ENCODE peak calls at places on chromosomes 1 and 21, in seven cellular contexts. P, J, A, Q, S, N and K are unnamed samples.

GRCh38 chr1:243926803-243927245 is 76.8 kb upstream of the AKT3 start:
- DNase-seq in A (peak), S (peak), Q (no peak), N (no peak), P (no peak), J (no peak), K (peak)

GRCh38 chr1:240804475-240804874 is 192.5 kb upstream of the GREM2 start:
- DNase-seq in A (no peak), P (no peak), N (no peak), S (peak), J (no peak), Q (no peak), K (peak)

GRCh38 chr1:24929876-24930702 is at the start of gene RUNX3:
- DNase-seq in S (no peak), P (peak), N (peak), A (no peak), Q (peak), J (no peak), K (peak)

GRCh38 chr1:40315795-40316594 is 1.1 kb downstream of the COL9A2 start:
- DNase-seq in J (no peak), A (no peak), P (no peak), S (no peak), Q (peak), N (peak), K (no peak)

GRCh38 chr1:3564921-3565831 is 46.1 kb downstream of the MEGF6 start:
- DNase-seq in Q (no peak), P (no peak), N (peak), J (peak), S (peak), A (peak), K (no peak)

GRCh38 chr1:104702731-104703130 is 953.0 kb downstream of the AMY1C start:
- DNase-seq in A (no peak), Q (no peak), N (no peak), S (no peak), P (no peak), J (no peak), K (no peak)

GRCh38 chr1:74504125-74505065 is 8.0 kb downstream of the LRRC53 start:
- DNase-seq in S (peak), P (no peak), N (peak), J (peak), Q (peak), A (peak), K (peak)

GRCh38 chr1:44832068-44832700 is 10.9 kb downstream of the PTCH2 start:
- DNase-seq in N (no peak), S (no peak), P (no peak), A (no peak), Q (no peak), J (no peak), K (no peak)

GRCh38 chr1:229537894-229538293 is 20.6 kb downstream of the ABCB10 start:
- DNase-seq in A (no peak), Q (no peak), P (no peak), J (no peak), N (no peak), S (no peak), K (no peak)

GRCh38 chr1:186323865-186324264 is 51.2 kb downstream of the TPR start:
- DNase-seq in Q (no peak), S (no peak), J (no peak), A (no peak), N (no peak), P (no peak), K (no peak)

GRCh38 chr1:1212780-1213152 is 1.2 kb downstream of the TNFRSF4 start:
- DNase-seq in N (peak), J (no peak), P (peak), Q (no peak), S (peak), A (no peak), K (no peak)

GRCh38 chr1:155859881-155860841 is 794 bp downstream of the SYT11 start:
- DNase-seq in A (peak), N (peak), J (peak), Q (peak), S (peak), P (peak), K (peak)

GRCh38 chr1:89608627-89609338 is 24.1 kb upstream of the LRRC8C start:
- DNase-seq in J (no peak), N (no peak), Q (no peak), A (no peak), P (no peak), S (no peak), K (no peak)

GRCh38 chr1:9833632-9834031 is 9.9 kb upstream of the CLSTN1 start:
- DNase-seq in Q (no peak), N (no peak), A (no peak), P (no peak), S (no peak), J (no peak), K (no peak)

GRCh38 chr21:43306391-43306790 is 120.5 kb downstream of the SIK1 start:
- DNase-seq in A (no peak), Q (no peak), N (no peak), J (no peak), S (no peak), P (peak), K (no peak)

GRCh38 chr1:5950994-5951749 is 41.1 kb downstream of the NPHP4 start:
- DNase-seq in Q (no peak), J (no peak), P (peak), S (no peak), A (no peak), N (no peak), K (no peak)

GRCh38 chr21:32666258-32666657 is 54.1 kb upstream of the CFAP298 start:
- DNase-seq in N (no peak), S (no peak), P (no peak), Q (no peak), A (no peak), J (no peak), K (no peak)

GRCh38 chr1:33943978-33944377 is 80.1 kb downstream of the HMGB4 start:
- DNase-seq in P (no peak), J (no peak), Q (no peak), N (no peak), S (peak), A (peak), K (peak)

GRCh38 chr1:61776091-61776490 is 33.8 kb downstream of the PATJ start:
- DNase-seq in S (no peak), A (no peak), N (no peak), J (no peak), Q (no peak), P (no peak), K (no peak)

GRCh38 chr1:17167783-17168479 is 37.0 kb upstream of the PADI1 start:
- DNase-seq in S (peak), A (peak), N (no peak), Q (peak), J (no peak), P (no peak), K (peak)

GRCh38 chr1:234544094-234544579 is 65.2 kb upstream of the TARBP1 start:
- DNase-seq in N (no peak), A (peak), Q (peak), S (peak), P (peak), J (no peak), K (peak)

GRCh38 chr1:23906731-23907130 is 6.4 kb downstream of the CNR2 start:
- DNase-seq in J (no peak), N (no peak), P (no peak), S (no peak), A (no peak), Q (no peak), K (no peak)

GRCh38 chr21:14526199-14526598 is 19.9 kb downstream of the SAMSN1 start:
- DNase-seq in P (no peak), N (no peak), Q (no peak), A (no peak), J (no peak), S (no peak), K (no peak)

GRCh38 chr1:91545506-91546300 is 45.1 kb downstream of the CDC7 start:
- DNase-seq in S (no peak), Q (peak), P (no peak), J (no peak), N (no peak), A (no peak), K (no peak)

GRCh38 chr1:75632350-75632949 is 21.5 kb upstream of the SLC44A5 start:
- DNase-seq in Q (peak), P (no peak), J (peak), N (no peak), S (peak), A (no peak), K (peak)

GRCh38 chr1:15409400-15410222 is at the start of gene EFHD2:
- DNase-seq in Q (peak), J (peak), S (peak), A (peak), P (peak), N (peak), K (peak)

GRCh38 chr1:17851075-17851474 is 95.9 kb downstream of the ACTL8 start:
- DNase-seq in N (no peak), P (no peak), A (no peak), S (no peak), Q (no peak), J (no peak), K (no peak)

GRCh38 chr1:214808845-214809460 is 206.0 kb downstream of the CENPF start:
- DNase-seq in S (peak), N (no peak), A (no peak), J (peak), Q (peak), P (no peak), K (peak)

GRCh38 chr1:7128293-7128692 is 343.0 kb downstream of the CAMTA1 start:
- DNase-seq in N (no peak), S (no peak), P (no peak), Q (no peak), J (no peak), A (no peak), K (no peak)

GRCh38 chr1:94753171-94753972 is 66.8 kb upstream of the SLC44A3 start:
- DNase-seq in J (no peak), Q (no peak), A (no peak), N (no peak), S (peak), P (no peak), K (no peak)